ENCODE peak calls at places on chromosomes 12 and 14, in six cellular contexts. One of them, this sample, is unnamed.

GRCh38 chr14:50964683-50965390 is 20.6 kb upstream of the PYGL start:
- DNase-seq in neuronal stem cell: no peak
- DNase-seq in H1: no peak
- DNase-seq in IMR-90: peak
- DNase-seq in mesenchymal stem cell: peak
- DNase-seq in trophoblast cell: peak
- DNase-seq in this sample: no peak

GRCh38 chr14:100802766-100803693 is 22.9 kb upstream of the MEG3 start:
- DNase-seq in neuronal stem cell: no peak
- DNase-seq in H1: no peak
- DNase-seq in IMR-90: no peak
- DNase-seq in mesenchymal stem cell: no peak
- DNase-seq in trophoblast cell: no peak
- DNase-seq in this sample: no peak

GRCh38 chr14:35883677-35884293 is 57.6 kb downstream of the BRMS1L start:
- DNase-seq in neuronal stem cell: no peak
- DNase-seq in H1: no peak
- DNase-seq in IMR-90: peak
- DNase-seq in mesenchymal stem cell: peak
- DNase-seq in trophoblast cell: peak
- DNase-seq in this sample: peak

GRCh38 chr14:60164717-60165546 is at the start of gene DHRS7:
- DNase-seq in neuronal stem cell: peak
- DNase-seq in H1: peak
- DNase-seq in IMR-90: peak
- DNase-seq in mesenchymal stem cell: peak
- DNase-seq in trophoblast cell: peak
- DNase-seq in this sample: peak

GRCh38 chr12:79858518-79858917 is 76.4 kb downstream of the PPP1R12A start:
- DNase-seq in neuronal stem cell: no peak
- DNase-seq in H1: no peak
- DNase-seq in IMR-90: peak
- DNase-seq in mesenchymal stem cell: no peak
- DNase-seq in trophoblast cell: peak
- DNase-seq in this sample: no peak

GRCh38 chr14:68882235-68882634 is 89.4 kb upstream of the ZFP36L1 start:
- DNase-seq in neuronal stem cell: no peak
- DNase-seq in H1: no peak
- DNase-seq in IMR-90: no peak
- DNase-seq in mesenchymal stem cell: no peak
- DNase-seq in trophoblast cell: no peak
- DNase-seq in this sample: no peak

GRCh38 chr14:94573706-94574105 is 7.5 kb upstream of the SERPINA5 start:
- DNase-seq in neuronal stem cell: no peak
- DNase-seq in H1: no peak
- DNase-seq in IMR-90: no peak
- DNase-seq in mesenchymal stem cell: no peak
- DNase-seq in trophoblast cell: no peak
- DNase-seq in this sample: no peak

GRCh38 chr12:43462080-43462479 is 89.9 kb downstream of the ADAMTS20 start:
- DNase-seq in neuronal stem cell: no peak
- DNase-seq in H1: no peak
- DNase-seq in IMR-90: no peak
- DNase-seq in mesenchymal stem cell: no peak
- DNase-seq in trophoblast cell: no peak
- DNase-seq in this sample: no peak

GRCh38 chr12:54390668-54391551 is 6.4 kb upstream of the ZNF385A start:
- DNase-seq in neuronal stem cell: no peak
- DNase-seq in H1: peak
- DNase-seq in IMR-90: no peak
- DNase-seq in mesenchymal stem cell: no peak
- DNase-seq in trophoblast cell: peak
- DNase-seq in this sample: peak

GRCh38 chr12:1504304-1505150 is 89.9 kb downstream of the FBXL14 start:
- DNase-seq in neuronal stem cell: no peak
- DNase-seq in H1: peak
- DNase-seq in IMR-90: no peak
- DNase-seq in mesenchymal stem cell: no peak
- DNase-seq in trophoblast cell: peak
- DNase-seq in this sample: no peak

GRCh38 chr12:5964913-5965900 is 20.1 kb upstream of the ANO2 start:
- DNase-seq in neuronal stem cell: no peak
- DNase-seq in H1: peak
- DNase-seq in IMR-90: no peak
- DNase-seq in mesenchymal stem cell: no peak
- DNase-seq in trophoblast cell: no peak
- DNase-seq in this sample: peak

GRCh38 chr12:123267991-123268843 is 3.4 kb downstream of the CDK2AP1 start:
- DNase-seq in neuronal stem cell: no peak
- DNase-seq in H1: no peak
- DNase-seq in IMR-90: no peak
- DNase-seq in mesenchymal stem cell: no peak
- DNase-seq in trophoblast cell: no peak
- DNase-seq in this sample: no peak

GRCh38 chr12:123267335-123267920 is 4.2 kb downstream of the CDK2AP1 start:
- DNase-seq in neuronal stem cell: no peak
- DNase-seq in H1: no peak
- DNase-seq in IMR-90: no peak
- DNase-seq in mesenchymal stem cell: no peak
- DNase-seq in trophoblast cell: no peak
- DNase-seq in this sample: no peak

GRCh38 chr12:123268850-123269249 is 2.8 kb downstream of the CDK2AP1 start:
- DNase-seq in neuronal stem cell: no peak
- DNase-seq in H1: no peak
- DNase-seq in IMR-90: no peak
- DNase-seq in mesenchymal stem cell: no peak
- DNase-seq in trophoblast cell: no peak
- DNase-seq in this sample: no peak

GRCh38 chr12:123265851-123266678 is 5.6 kb downstream of the CDK2AP1 start:
- DNase-seq in neuronal stem cell: no peak
- DNase-seq in H1: no peak
- DNase-seq in IMR-90: no peak
- DNase-seq in mesenchymal stem cell: no peak
- DNase-seq in trophoblast cell: no peak
- DNase-seq in this sample: no peak

GRCh38 chr12:123266679-123267277 is 4.9 kb downstream of the CDK2AP1 start:
- DNase-seq in neuronal stem cell: no peak
- DNase-seq in H1: no peak
- DNase-seq in IMR-90: no peak
- DNase-seq in mesenchymal stem cell: no peak
- DNase-seq in trophoblast cell: no peak
- DNase-seq in this sample: no peak
- H3K23ac ChIP-seq in neuronal stem cell: no peak
- H3K23ac ChIP-seq in H1: no peak
- H3K23ac ChIP-seq in IMR-90: no peak
- H3K23ac ChIP-seq in mesenchymal stem cell: no peak
- H3K23ac ChIP-seq in trophoblast cell: no peak
- H3K23ac ChIP-seq in this sample: peak

GRCh38 chr12:39369756-39370155 is 73.2 kb downstream of the KIF21A start:
- DNase-seq in neuronal stem cell: no peak
- DNase-seq in H1: no peak
- DNase-seq in IMR-90: no peak
- DNase-seq in mesenchymal stem cell: no peak
- DNase-seq in trophoblast cell: no peak
- DNase-seq in this sample: no peak
- H3K4me3 ChIP-seq in neuronal stem cell: no peak
- H3K4me3 ChIP-seq in H1: no peak
- H3K4me3 ChIP-seq in IMR-90: no peak
- H3K4me3 ChIP-seq in mesenchymal stem cell: no peak
- H3K4me3 ChIP-seq in trophoblast cell: no peak
- H3K4me3 ChIP-seq in this sample: no peak

DNA sequence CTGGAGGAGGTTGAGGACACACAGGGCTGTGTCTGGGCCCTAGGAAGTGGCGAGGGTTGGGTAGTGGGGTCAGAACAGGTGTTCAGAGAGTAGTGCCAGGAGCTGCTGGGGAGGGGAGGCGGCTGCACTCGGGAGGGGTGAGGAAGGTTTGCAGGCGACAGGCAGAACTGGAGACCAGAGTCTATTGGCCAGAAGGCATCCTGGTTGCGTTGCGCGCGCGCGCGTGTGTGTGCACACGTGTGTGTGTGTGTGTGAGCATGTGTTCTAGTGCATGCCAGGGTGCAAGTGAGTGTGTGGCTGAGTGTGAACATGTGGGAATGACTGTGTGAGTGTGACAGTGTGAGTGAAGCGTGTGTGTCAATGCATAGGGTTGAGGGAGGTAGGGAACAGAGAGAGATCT is 86.4 kb downstream of the CCDC92 start:
- DNase-seq in neuronal stem cell: no peak
- DNase-seq in H1: no peak
- DNase-seq in IMR-90: no peak
- DNase-seq in mesenchymal stem cell: no peak
- DNase-seq in trophoblast cell: no peak
- DNase-seq in this sample: no peak
- H3K18ac ChIP-seq in neuronal stem cell: peak
- H3K18ac ChIP-seq in H1: no peak
- H3K18ac ChIP-seq in IMR-90: no peak
- H3K18ac ChIP-seq in mesenchymal stem cell: no peak
- H3K18ac ChIP-seq in trophoblast cell: no peak
- H3K18ac ChIP-seq in this sample: no peak

DNA sequence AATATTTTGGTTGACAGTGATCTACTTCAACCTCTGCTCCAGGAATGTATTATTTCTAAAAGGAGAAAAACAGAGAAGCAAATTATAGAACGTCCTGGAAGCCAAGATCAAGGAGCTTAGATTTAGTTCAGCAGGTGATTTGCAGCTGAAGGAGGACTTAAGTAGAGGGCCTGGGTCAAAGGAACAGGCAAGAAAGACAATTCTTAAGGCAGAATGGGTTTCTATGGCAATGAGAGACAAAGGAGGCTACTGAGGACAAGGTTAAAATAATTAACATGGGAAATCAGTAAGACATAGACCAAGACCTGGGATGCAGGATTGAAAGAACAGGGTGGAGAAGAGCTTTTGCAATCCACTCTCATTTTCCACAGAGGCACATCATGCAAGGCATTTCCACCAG is 2.4 kb upstream of the SNW1 start:
- DNase-seq in neuronal stem cell: no peak
- DNase-seq in H1: no peak
- DNase-seq in IMR-90: no peak
- DNase-seq in mesenchymal stem cell: no peak
- DNase-seq in trophoblast cell: no peak
- DNase-seq in this sample: peak
- H3K23ac ChIP-seq in neuronal stem cell: no peak
- H3K23ac ChIP-seq in H1: no peak
- H3K23ac ChIP-seq in IMR-90: no peak
- H3K23ac ChIP-seq in mesenchymal stem cell: no peak
- H3K23ac ChIP-seq in trophoblast cell: no peak
- H3K23ac ChIP-seq in this sample: no peak

GRCh38 chr14:85934123-85934885 is 404.4 kb downstream of the FLRT2 start:
- DNase-seq in neuronal stem cell: no peak
- DNase-seq in H1: no peak
- DNase-seq in IMR-90: no peak
- DNase-seq in mesenchymal stem cell: peak
- DNase-seq in trophoblast cell: peak
- DNase-seq in this sample: no peak

GRCh38 chr14:85934886-85935254 is 404.9 kb downstream of the FLRT2 start:
- DNase-seq in neuronal stem cell: no peak
- DNase-seq in H1: no peak
- DNase-seq in IMR-90: no peak
- DNase-seq in mesenchymal stem cell: no peak
- DNase-seq in trophoblast cell: no peak
- DNase-seq in this sample: no peak
- H3K4me3 ChIP-seq in neuronal stem cell: no peak
- H3K4me3 ChIP-seq in H1: no peak
- H3K4me3 ChIP-seq in IMR-90: no peak
- H3K4me3 ChIP-seq in mesenchymal stem cell: peak
- H3K4me3 ChIP-seq in trophoblast cell: no peak
- H3K4me3 ChIP-seq in this sample: no peak

GRCh38 chr12:65168606-65169310 is 625 bp upstream of the LEMD3 start:
- DNase-seq in neuronal stem cell: peak
- DNase-seq in H1: no peak
- DNase-seq in IMR-90: no peak
- DNase-seq in mesenchymal stem cell: no peak
- DNase-seq in trophoblast cell: no peak
- DNase-seq in this sample: no peak
- H3K18ac ChIP-seq in neuronal stem cell: no peak
- H3K18ac ChIP-seq in H1: no peak
- H3K18ac ChIP-seq in IMR-90: no peak
- H3K18ac ChIP-seq in mesenchymal stem cell: no peak
- H3K18ac ChIP-seq in trophoblast cell: peak
- H3K18ac ChIP-seq in this sample: peak

GRCh38 chr12:14257734-14258467 is 107.6 kb upstream of the ATF7IP start:
- DNase-seq in neuronal stem cell: peak
- DNase-seq in H1: peak
- DNase-seq in IMR-90: peak
- DNase-seq in mesenchymal stem cell: peak
- DNase-seq in trophoblast cell: peak
- DNase-seq in this sample: peak
- H3K23ac ChIP-seq in neuronal stem cell: no peak
- H3K23ac ChIP-seq in H1: no peak
- H3K23ac ChIP-seq in IMR-90: peak
- H3K23ac ChIP-seq in mesenchymal stem cell: no peak
- H3K23ac ChIP-seq in trophoblast cell: no peak
- H3K23ac ChIP-seq in this sample: no peak

DNA sequence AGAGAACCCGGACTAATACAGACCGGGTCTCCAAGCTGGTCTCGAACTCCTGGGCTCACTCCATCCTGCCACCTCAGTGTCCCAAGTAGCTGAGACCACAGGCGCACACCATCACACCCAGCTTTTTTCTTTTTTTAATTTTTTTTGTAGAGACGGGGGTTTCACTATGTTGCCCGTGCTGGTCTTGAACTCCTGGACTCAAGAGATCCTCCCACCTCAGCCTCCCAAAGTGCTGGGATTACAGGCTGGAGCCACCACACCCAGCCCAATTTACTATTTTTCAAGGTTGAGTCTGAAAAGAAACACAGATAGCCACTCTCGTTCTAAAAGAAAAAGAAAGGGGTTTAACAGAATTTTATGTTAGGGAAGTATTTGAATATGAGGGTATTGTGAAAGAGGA is 1.8 kb downstream of the ERO1A start:
- DNase-seq in neuronal stem cell: no peak
- DNase-seq in H1: no peak
- DNase-seq in IMR-90: no peak
- DNase-seq in mesenchymal stem cell: no peak
- DNase-seq in trophoblast cell: no peak
- DNase-seq in this sample: no peak
- H3K4me3 ChIP-seq in neuronal stem cell: no peak
- H3K4me3 ChIP-seq in H1: no peak
- H3K4me3 ChIP-seq in IMR-90: no peak
- H3K4me3 ChIP-seq in mesenchymal stem cell: peak
- H3K4me3 ChIP-seq in trophoblast cell: no peak
- H3K4me3 ChIP-seq in this sample: no peak

DNA sequence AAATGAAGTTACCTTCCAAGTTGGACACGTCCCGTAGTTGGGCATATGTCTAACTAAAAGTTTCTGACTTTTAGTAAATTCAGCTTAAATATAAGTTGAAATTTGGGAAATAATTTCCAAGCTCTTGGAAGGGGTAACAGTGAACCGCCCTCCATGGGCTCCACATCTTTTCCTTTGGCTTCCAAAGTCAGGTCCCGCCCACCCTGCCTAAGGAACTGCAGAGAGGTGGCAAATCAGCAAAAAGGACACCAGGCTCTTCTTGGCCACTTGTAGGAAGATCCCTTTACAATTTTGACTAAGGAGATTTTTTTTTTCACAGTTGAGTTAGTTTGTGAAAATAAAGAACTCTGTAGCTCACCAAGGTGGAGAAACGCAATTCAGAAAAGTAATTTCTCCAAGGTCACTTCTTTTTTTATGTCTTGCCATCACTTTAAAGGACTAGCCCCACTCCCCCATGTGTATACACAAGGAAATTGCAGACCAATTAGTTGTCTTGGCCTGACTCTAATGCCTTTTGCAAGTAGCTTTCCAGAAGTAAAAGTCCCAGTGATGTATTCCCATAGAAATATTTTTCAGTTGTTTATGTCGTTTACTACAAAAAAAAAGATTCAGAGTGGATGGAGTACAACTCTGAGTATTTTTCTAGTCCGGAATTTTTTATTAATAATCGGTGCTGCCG is 181.2 kb downstream of the PELI2 start:
- DNase-seq in neuronal stem cell: no peak
- DNase-seq in H1: no peak
- DNase-seq in IMR-90: peak
- DNase-seq in mesenchymal stem cell: peak
- DNase-seq in trophoblast cell: no peak
- DNase-seq in this sample: peak
- H3K18ac ChIP-seq in neuronal stem cell: no peak
- H3K18ac ChIP-seq in H1: no peak
- H3K18ac ChIP-seq in IMR-90: peak
- H3K18ac ChIP-seq in mesenchymal stem cell: no peak
- H3K18ac ChIP-seq in trophoblast cell: no peak
- H3K18ac ChIP-seq in this sample: no peak

This sample was measured in mesendoderm.